ENCODE peak calls at places on chromosomes 12 and 14, in six cellular contexts. L is HEK293T, M is HFF-Myc, B is ELR, Q is heart right ventricle, K is NCI-H524. X is an unnamed sample.

GRCh38 chr12:639566-639965 is 23.7 kb downstream of the NINJ2 start:
- DNase-seq in L (no peak), Q (no peak), B (no peak), K (no peak), M (no peak), X (no peak)

GRCh38 chr12:6532927-6533652 is 1.2 kb upstream of the GAPDH start:
- DNase-seq in M (no peak), L (peak), K (peak), B (peak), Q (peak), X (no peak)

GRCh38 chr14:68816183-68816942 is 23.5 kb upstream of the ZFP36L1 start:
- DNase-seq in Q (peak), K (peak), L (peak), B (peak), M (no peak), X (peak)

GRCh38 chr12:111645433-111645832 is 40.3 kb downstream of the BRAP start:
- DNase-seq in Q (no peak), L (no peak), B (peak), K (no peak), M (no peak), X (no peak)

GRCh38 chr12:51368640-51369517 is 22.3 kb downstream of the GALNT6 start:
- DNase-seq in K (no peak), Q (peak), B (peak), M (no peak), L (no peak), X (no peak)

GRCh38 chr14:84809158-84809557 is 720.8 kb upstream of the FLRT2 start:
- DNase-seq in M (no peak), B (no peak), K (peak), Q (no peak), L (no peak), X (no peak)

GRCh38 chr12:122244565-122245371 is 18.9 kb upstream of the DIABLO start:
- DNase-seq in K (no peak), Q (no peak), B (no peak), M (no peak), L (no peak), X (no peak)

GRCh38 chr14:51188566-51189185 is 51.4 kb upstream of the TMX1 start:
- DNase-seq in M (no peak), B (no peak), K (no peak), Q (no peak), L (no peak), X (no peak)

GRCh38 chr12:16604853-16605252 is 1.1 kb downstream of the LMO3 start:
- DNase-seq in L (no peak), Q (no peak), K (no peak), M (no peak), B (no peak), X (no peak)

X was measured in HS-5.